ENCODE peak calls at places on chromosome 19, in seven cellular contexts. O, G, V, U, F, A and C are unnamed samples. For H3K27me3, the result is how much of the 10 kb centered on the place peaks cover.

GRCh38 chr19:39389621-39390414 is 1.1 kb downstream of the PAF1 start:
- DNase-seq in A (peak), O (no peak), F (no peak), U (no peak), G (no peak), V (no peak), C (no peak)

GRCh38 chr19:56508282-56508778 is 675 bp downstream of the ZNF471 start:
- DNase-seq in F (no peak), A (no peak), U (peak), V (no peak), O (no peak), G (no peak), C (no peak)

GRCh38 chr19:13149628-13150186 is 468 bp downstream of the STX10 start:
- DNase-seq in O (no peak), F (peak), U (peak), V (no peak), G (peak), A (peak), C (peak)

GRCh38 chr19:17560205-17560595 is 4.8 kb downstream of the COLGALT1 start:
- DNase-seq in A (no peak), O (no peak), G (peak), V (no peak), U (no peak), F (no peak), C (no peak)

GRCh38 chr19:4704317-4704673 is 19.3 kb downstream of the DPP9 start:
- DNase-seq in O (no peak), A (no peak), U (no peak), F (no peak), V (no peak), G (peak), C (no peak)

GRCh38 chr19:41537789-41538188 is 38.2 kb upstream of the CEACAM21 start:
- DNase-seq in U (no peak), O (no peak), V (no peak), A (peak), G (no peak), F (no peak), C (no peak)

GRCh38 chr19:7847664-7848063 is 17.6 kb downstream of the EVI5L start:
- DNase-seq in A (no peak), F (no peak), O (no peak), U (no peak), G (no peak), V (no peak), C (no peak)

GRCh38 chr19:18906605-18907519 is 10.9 kb upstream of the CERS1 start:
- DNase-seq in O (no peak), G (no peak), V (no peak), U (no peak), F (no peak), A (no peak), C (no peak)

GRCh38 chr19:1767464-1767933 is 14.2 kb downstream of the ONECUT3 start:
- DNase-seq in A (no peak), G (peak), F (no peak), O (no peak), U (no peak), V (peak), C (peak)

GRCh38 chr19:1236566-1236965 is 1.2 kb downstream of the CBARP start:
- DNase-seq in A (no peak), O (no peak), V (no peak), F (no peak), U (no peak), G (no peak), C (no peak)

GRCh38 chr19:50003810-50004419 is 21.3 kb downstream of the VRK3 start:
- DNase-seq in F (no peak), A (no peak), G (peak), O (peak), V (peak), U (no peak), C (no peak)

GRCh38 chr19:50005428-50005827 is 19.7 kb downstream of the VRK3 start:
- DNase-seq in G (no peak), U (no peak), A (no peak), O (peak), V (no peak), F (no peak), C (no peak)

GRCh38 chr19:50007947-50008346 is 17.2 kb downstream of the VRK3 start:
- DNase-seq in O (no peak), V (no peak), A (no peak), G (no peak), F (no peak), U (no peak), C (no peak)

GRCh38 chr19:50007170-50007569 is 18.0 kb downstream of the VRK3 start:
- DNase-seq in V (no peak), A (no peak), F (no peak), U (no peak), O (no peak), G (no peak), C (no peak)

GRCh38 chr19:50008532-50008931 is 16.6 kb downstream of the VRK3 start:
- DNase-seq in O (no peak), U (no peak), F (no peak), A (peak), V (no peak), G (no peak), C (no peak)
- TF ChIP-seq CTCF in O (no peak), U (no peak), F (no peak), A (peak), V (no peak), G (no peak), C (no peak)

GRCh38 chr19:10004617-10005016 is 5.7 kb downstream of the COL5A3 start:
- DNase-seq in F (no peak), U (no peak), G (no peak), V (no peak), O (no peak), A (no peak), C (no peak)
- H3K27me3 ChIP-seq in F (under half), U (under half), G (under half), V (under half), O (under half), A (under half), C (under half)

GRCh38 chr19:27974082-27974513 is 1238.9 kb downstream of the UQCRFS1 start:
- DNase-seq in F (peak), A (peak), U (no peak), O (peak), G (no peak), V (no peak), C (no peak)
- TF ChIP-seq CTCF in F (peak), A (peak), U (peak), O (peak), G (no peak), V (no peak), C (no peak)

GRCh38 chr19:45781282-45782161 is 768 bp downstream of the DMPK start:
- DNase-seq in O (no peak), A (no peak), U (peak), G (peak), V (no peak), F (no peak), C (no peak)

GRCh38 chr19:45782162-45782623 is at the start of gene DMPK:
- DNase-seq in A (no peak), U (no peak), G (no peak), V (no peak), O (no peak), F (peak), C (no peak)

GRCh38 chr19:45779231-45780145 is 2.8 kb downstream of the DMPK start:
- DNase-seq in V (peak), G (peak), U (peak), A (peak), F (peak), O (peak), C (peak)

GRCh38 chr19:45780146-45780447 is 2.2 kb downstream of the DMPK start:
- DNase-seq in G (no peak), A (no peak), U (no peak), O (no peak), V (no peak), F (no peak), C (no peak)

DNA sequence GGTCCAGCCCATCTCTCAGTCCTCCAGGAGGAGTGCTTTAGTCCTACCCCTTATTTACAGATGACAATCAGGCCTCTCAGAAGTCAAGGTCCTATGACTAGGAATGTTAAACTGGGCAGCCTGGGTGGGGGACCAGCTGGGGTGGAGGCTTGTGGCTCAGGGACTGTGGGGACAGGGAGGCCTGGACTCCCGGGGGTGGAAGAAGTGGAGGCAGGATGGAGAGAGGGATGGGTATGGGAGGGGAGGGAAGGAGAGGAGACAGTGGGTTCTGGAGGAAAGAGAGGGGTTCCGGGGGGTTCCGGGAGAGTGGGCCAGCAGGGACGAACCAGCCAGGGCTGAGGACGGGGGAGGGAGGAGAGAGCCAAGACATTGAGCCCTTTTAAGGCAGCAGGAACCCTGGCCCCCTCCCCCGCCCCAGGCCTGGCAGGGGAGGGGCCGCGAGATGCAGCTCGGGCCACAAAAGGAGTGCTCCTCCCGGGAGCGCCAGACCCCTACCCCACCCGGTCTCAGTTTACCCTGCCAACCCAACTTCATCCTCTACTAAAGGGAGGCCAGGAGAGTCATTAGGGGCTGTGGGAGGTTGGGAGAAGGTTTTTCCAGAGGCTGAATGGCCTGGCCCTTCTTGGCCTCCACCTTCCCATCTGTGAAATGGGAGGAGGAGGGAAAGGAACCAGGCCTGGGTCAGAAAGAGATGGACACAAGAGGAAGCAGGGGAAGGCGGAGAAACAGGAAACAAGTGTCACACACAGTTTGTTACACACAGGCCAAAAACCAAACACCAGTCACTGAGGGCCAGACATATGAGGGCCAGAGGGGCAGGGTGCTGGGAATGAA is 1.6 kb downstream of the DMPK start:
- DNase-seq in F (no peak), A (no peak), G (no peak), U (no peak), V (no peak), O (no peak), C (no peak)
- H3K27me3 ChIP-seq in F (under half), A (under half), G (under half), U (under half), V (under half), O (under half), C (under half)